ENCODE peak calls at places on chromosomes 13 and 19, in nine cellular contexts. M is stimulated activated CD4-positive, alpha-beta T cell treated with anti-CD3 and anti-CD28 coated beads, Interleukin-1b, Interleukin-23, amount 100 ng/mL, for 1 hour; B is hypothalamus; X is activated T-cell treated with anti-CD3 and anti-CD28 coated beads for 1 hour; Q is dermis microvascular lymphatic vessel endothelial cell; N is BE2C; C is cerebellar cortex; E is NCI-H187 treated with DMSO at 0.1 percent for 48 hours; A is cardiac muscle cell. T is an unnamed sample.
A peak's percentile ranks its signal among the peaks of the same experiment; 100 is the strongest.

GRCh38 chr19:7665076-7665475 is 3.8 kb upstream of the RETN start:
- DNase-seq in E (no peak), Q (no peak), X (no peak), N (no peak), A (peak; percentile 88), B (no peak), C (no peak), M (no peak), T (no peak)

GRCh38 chr13:102141625-102142472 is 260.0 kb downstream of the FGF14 start:
- DNase-seq in N (no peak), Q (peak; percentile 9), E (no peak), C (peak; percentile 80), X (no peak), B (no peak), M (no peak), A (peak; percentile 36), T (no peak)

GRCh38 chr19:13023666-13024065 is 28.4 kb downstream of the NFIX start:
- DNase-seq in Q (no peak), E (no peak), C (no peak), M (no peak), B (no peak), X (no peak), N (no peak), A (peak; percentile 44), T (no peak)

GRCh38 chr13:58843071-58843470 is 1211.5 kb downstream of the PCDH17 start:
- DNase-seq in X (no peak), M (no peak), C (no peak), B (no peak), N (no peak), Q (no peak), A (no peak), E (no peak), T (no peak)

GRCh38 chr13:55948175-55948574 is 1192.5 kb upstream of the PRR20A start:
- DNase-seq in X (no peak), C (no peak), M (no peak), E (no peak), A (no peak), Q (no peak), N (no peak), B (no peak), T (no peak)

GRCh38 chr19:19268453-19269385 is 4.4 kb downstream of the TM6SF2 start:
- DNase-seq in B (no peak), A (no peak), Q (no peak), N (no peak), X (no peak), E (no peak), M (no peak), C (no peak), T (no peak)

GRCh38 chr13:33744589-33745369 is 73.2 kb upstream of the RFC3 start:
- DNase-seq in B (no peak), Q (no peak), M (no peak), X (no peak), N (no peak), E (no peak), A (peak; percentile 29), C (no peak), T (no peak)

GRCh38 chr13:30806784-30807183 is 71.4 kb downstream of the ALOX5AP start:
- DNase-seq in E (no peak), X (no peak), A (peak; percentile 72), B (no peak), C (no peak), Q (no peak), N (no peak), M (no peak), T (no peak)

GRCh38 chr13:86960876-86961275 is 710.3 kb upstream of the SLITRK5 start:
- DNase-seq in C (no peak), N (no peak), X (no peak), E (no peak), B (no peak), M (no peak), Q (no peak), A (no peak), T (no peak)

GRCh38 chr13:111210488-111210887 is 95.4 kb downstream of the ARHGEF7 start:
- DNase-seq in B (peak; percentile 39), Q (no peak), C (no peak), E (no peak), N (no peak), X (no peak), A (peak; percentile 88), M (no peak), T (no peak)

GRCh38 chr19:10936661-10937084 is 8.1 kb downstream of the TIMM29 start:
- DNase-seq in B (no peak), E (peak; percentile 30), N (peak; percentile 80), C (peak; percentile 92), A (peak; percentile 87), M (no peak), Q (peak; percentile 66), X (no peak), T (peak; percentile 59)

GRCh38 chr13:33321686-33322473 is 36.3 kb upstream of the STARD13 start:
- DNase-seq in N (no peak), B (no peak), A (peak; percentile 58), E (no peak), Q (no peak), M (no peak), C (no peak), X (no peak), T (no peak)

GRCh38 chr13:109344552-109345157 is 441.7 kb downstream of the IRS2 start:
- DNase-seq in A (peak; percentile 36), X (no peak), Q (peak; percentile 1), N (no peak), M (no peak), C (no peak), E (no peak), B (no peak), T (no peak)

T was measured in WTC11.